ENCODE peak calls at places on chromosomes 16 and 17, in six cellular contexts. A is stimulated activated naive CD8-positive, alpha-beta T cell treated with anti-CD3 and anti-CD28 coated beads, Interleukin-15, Interleukin-2, amounts not matched to agents 100 U/mL and 50 U/mL, for 24 hours; H is head of caudate nucleus; C is WERI-Rb-1; P is NCI-H146; K is NCI-H1092. G is an unnamed sample.

GRCh38 chr17:63277629-63278028 is 168.5 kb downstream of the CYB561 start:
- DNase-seq in K (no peak), P (no peak), A (no peak), H (no peak), C (no peak), G (no peak)

GRCh38 chr16:56679078-56679730 is 3.1 kb upstream of the MT1X start:
- DNase-seq in P (no peak), C (peak), A (no peak), K (no peak), H (no peak), G (no peak)

GRCh38 chr17:5630434-5630833 is 46.1 kb upstream of the NLRP1 start:
- DNase-seq in K (no peak), P (no peak), C (no peak), A (no peak), H (no peak), G (no peak)

GRCh38 chr16:78768226-78768625 is 668.8 kb downstream of the WWOX start:
- DNase-seq in H (no peak), A (no peak), K (no peak), P (no peak), C (no peak), G (no peak)

GRCh38 chr17:38415250-38416194 is 12.7 kb upstream of the ARHGAP23 start:
- DNase-seq in K (peak), H (peak), P (peak), A (peak), C (peak), G (peak)

GRCh38 chr17:41212524-41213169 is 13.8 kb upstream of the KRTAP9-2 start:
- DNase-seq in H (no peak), K (no peak), P (peak), C (no peak), A (no peak), G (no peak)

GRCh38 chr16:1075546-1075945 is 3.0 kb downstream of the SSTR5 start:
- DNase-seq in H (no peak), K (no peak), P (no peak), C (no peak), A (no peak), G (no peak)

GRCh38 chr17:47966079-47966519 is 4.8 kb upstream of the CDK5RAP3 start:
- DNase-seq in H (no peak), K (no peak), C (no peak), A (no peak), P (no peak), G (no peak)

GRCh38 chr17:55263565-55264272 is 1.0 kb upstream of the HLF start:
- DNase-seq in H (no peak), C (no peak), P (no peak), K (peak), A (peak), G (no peak)

GRCh38 chr17:55785181-55785580 is 34.3 kb downstream of the PCTP start:
- DNase-seq in A (no peak), C (peak), K (no peak), H (no peak), P (no peak), G (no peak)

GRCh38 chr17:27241346-27241946 is 52.5 kb upstream of the WSB1 start:
- DNase-seq in C (no peak), A (no peak), H (no peak), P (no peak), K (no peak), G (no peak)

GRCh38 chr16:85944572-85945423 is 45.8 kb downstream of the IRF8 start:
- DNase-seq in P (no peak), A (no peak), K (no peak), C (no peak), H (no peak), G (no peak)

GRCh38 chr17:42522263-42522790 is 13.7 kb upstream of the NAGLU start:
- DNase-seq in A (no peak), K (no peak), H (no peak), C (no peak), P (no peak), G (no peak)

GRCh38 chr17:64682261-64683181 is 20.4 kb upstream of the SMURF2 start:
- DNase-seq in A (no peak), C (no peak), H (no peak), K (no peak), P (peak), G (no peak)

GRCh38 chr17:7429722-7430121 is 1.1 kb downstream of the SPEM3 start:
- DNase-seq in C (no peak), A (no peak), K (no peak), P (no peak), H (no peak), G (no peak)

GRCh38 chr16:81940781-81941560 is 70.3 kb downstream of the SDR42E1 start:
- DNase-seq in A (peak), C (peak), K (peak), H (no peak), P (peak), G (peak)

GRCh38 chr16:84933774-84934571 is 77.4 kb downstream of the ZDHHC7 start:
- DNase-seq in C (no peak), H (peak), P (no peak), A (no peak), K (no peak), G (peak)

GRCh38 chr16:88357306-88358032 is 25.3 kb upstream of the ZNF469 start:
- DNase-seq in C (no peak), K (no peak), A (no peak), H (no peak), P (no peak), G (no peak)

GRCh38 chr16:27687605-27688004 is 137.7 kb downstream of the KATNIP start:
- DNase-seq in A (no peak), K (no peak), C (no peak), H (no peak), P (no peak), G (no peak)

GRCh38 chr16:86597880-86598606 is 19.7 kb downstream of the FOXL1 start:
- DNase-seq in P (no peak), K (no peak), H (no peak), A (no peak), C (no peak), G (no peak)

GRCh38 chr17:83203472-83204221 is 124.2 kb downstream of the METRNL start:
- DNase-seq in P (no peak), K (no peak), A (peak), H (peak), C (peak), G (no peak)

GRCh38 chr17:6587310-6587709 is 31.0 kb upstream of the PITPNM3 start:
- DNase-seq in K (no peak), P (no peak), C (no peak), A (no peak), H (no peak), G (no peak)